ENCODE peak calls at places on chromosomes 7 and 10, in six cellular contexts. T, V, W, J, E and S are unnamed samples.

GRCh38 chr10:71753091-71753959 is 20.0 kb downstream of the VSIR start:
- DNase-seq in E (no peak), J (no peak), W (no peak), V (no peak), T (peak; percentile 63), S (no peak)

GRCh38 chr7:141072548-141073172 is 1.2 kb upstream of the TMEM178B start:
- DNase-seq in W (peak; percentile 51), V (peak; percentile 31), E (peak; percentile 54), J (peak; percentile 79), T (no peak), S (peak; percentile 69)

GRCh38 chr10:58438340-58438739 is 53.1 kb downstream of the TFAM start:
- DNase-seq in W (no peak), V (no peak), E (no peak), T (no peak), J (peak; percentile 22), S (peak; percentile 68)

GRCh38 chr7:29866490-29866930 is 60.2 kb downstream of the WIPF3 start:
- DNase-seq in V (no peak), T (no peak), W (no peak), E (no peak), J (peak; percentile 39), S (no peak)

GRCh38 chr7:23530355-23530754 is 1.4 kb downstream of the TRA2A start:
- DNase-seq in J (peak; percentile 22), E (peak; percentile 39), W (peak; percentile 32), V (no peak), T (peak; percentile 29), S (peak; percentile 55)

GRCh38 chr7:16295558-16295957 is 125.8 kb downstream of the CRPPA start:
- DNase-seq in E (no peak), J (no peak), T (no peak), V (no peak), W (no peak), S (no peak)

GRCh38 chr10:44774676-44775401 is 136.3 kb upstream of the TMEM72 start:
- DNase-seq in E (no peak), J (no peak), W (peak; percentile 22), T (no peak), V (no peak), S (no peak)

GRCh38 chr10:18087398-18087797 is 52.8 kb upstream of the CACNB2 start:
- DNase-seq in J (no peak), V (no peak), T (peak; percentile 22), E (no peak), W (no peak), S (no peak)

GRCh38 chr10:24806262-24806661 is 82.6 kb upstream of the ARHGAP21 start:
- DNase-seq in T (no peak), J (no peak), E (no peak), W (no peak), V (no peak), S (no peak)

GRCh38 chr10:114100848-114101741 is 57.4 kb downstream of the ADRB1 start:
- DNase-seq in W (peak; percentile 24), J (peak; percentile 49), T (peak; percentile 42), V (no peak), E (peak; percentile 21), S (peak; percentile 27)

GRCh38 chr10:1299041-1299726 is 243.0 kb downstream of the WDR37 start:
- DNase-seq in J (no peak), T (no peak), V (no peak), W (no peak), E (no peak), S (no peak)

GRCh38 chr7:141231018-141231792 is 157.3 kb downstream of the TMEM178B start:
- DNase-seq in T (no peak), W (peak; percentile 50), J (peak; percentile 54), V (no peak), E (peak; percentile 12), S (peak; percentile 6)

GRCh38 chr10:125152646-125153368 is 7.6 kb downstream of the CTBP2 start:
- DNase-seq in J (no peak), T (peak; percentile 71), V (no peak), W (no peak), E (no peak), S (no peak)

GRCh38 chr7:97006146-97006950 is 995 bp downstream of the DLX6 start:
- DNase-seq in E (peak; percentile 51), V (no peak), W (peak; percentile 42), T (no peak), J (no peak), S (peak; percentile 47)

GRCh38 chr10:78706256-78706655 is 362.5 kb upstream of the ZMIZ1 start:
- DNase-seq in W (no peak), V (no peak), T (no peak), J (no peak), E (no peak), S (peak; percentile 45)

GRCh38 chr10:76962851-76963250 is 674.8 kb downstream of the KCNMA1 start:
- DNase-seq in V (no peak), T (no peak), W (no peak), E (no peak), J (no peak), S (no peak)

GRCh38 chr7:158275711-158276413 is 311.8 kb downstream of the PTPRN2 start:
- DNase-seq in E (no peak), W (no peak), V (no peak), J (no peak), T (no peak), S (no peak)

GRCh38 chr7:68321076-68321639 is 1277.1 kb upstream of the AUTS2 start:
- DNase-seq in E (no peak), T (no peak), J (no peak), W (no peak), V (no peak), S (peak; percentile 20)

GRCh38 chr7:20340839-20341238 is 10.1 kb downstream of the ITGB8 start:
- DNase-seq in V (no peak), W (no peak), J (no peak), T (peak; percentile 45), E (no peak), S (peak; percentile 93)

GRCh38 chr7:30206466-30206865 is 71.7 kb downstream of the MTURN start:
- DNase-seq in T (no peak), W (no peak), E (no peak), J (peak; percentile 25), V (no peak), S (peak; percentile 93)

GRCh38 chr7:98802088-98802780 is 67.6 kb downstream of the TMEM130 start:
- DNase-seq in T (no peak), V (peak; percentile 35), J (peak; percentile 22), E (peak; percentile 57), W (peak; percentile 37), S (no peak)

GRCh38 chr7:30276203-30276900 is 8.0 kb upstream of the ZNRF2 start:
- DNase-seq in V (peak; percentile 35), E (peak; percentile 61), T (no peak), J (peak; percentile 53), W (peak; percentile 31), S (peak; percentile 61)